ENCODE peak calls at places on chromosomes 11 and 22, in seven cellular contexts. I is stimulated activated CD4-positive, alpha-beta T cell treated with anti-CD3 and anti-CD28 coated beads, Interleukin-15, amount 100 ng/mL, for 1 hour; L is germinal center; Z is fibroblast of mammary gland; G is choroid plexus epithelial cell; S is NCI-H187; P is HS-27A. X is an unnamed sample.

GRCh38 chr11:131192628-131193027 is 177.8 kb upstream of the NTM start:
- DNase-seq in I (no peak), L (no peak), Z (no peak), G (no peak), S (no peak), P (no peak), X (no peak)

GRCh38 chr11:120055646-120056045 is 82.3 kb downstream of the TRIM29 start:
- DNase-seq in I (no peak), L (no peak), Z (no peak), G (peak), S (no peak), P (no peak), X (no peak)

GRCh38 chr11:75174781-75175370 is 24.0 kb downstream of the SLCO2B1 start:
- DNase-seq in I (no peak), L (no peak), Z (peak), G (peak), S (no peak), P (no peak), X (peak)

GRCh38 chr22:29689872-29690213 is 30.0 kb upstream of the CABP7 start:
- DNase-seq in I (peak), L (peak), Z (peak), G (peak), S (no peak), P (no peak), X (peak)

GRCh38 chr22:19287889-19288288 is 3.6 kb downstream of the CLTCL1 start:
- DNase-seq in I (no peak), L (no peak), Z (peak), G (peak), S (no peak), P (no peak), X (peak)

GRCh38 chr11:30244255-30244654 is 13.4 kb downstream of the FSHB start:
- DNase-seq in I (no peak), L (no peak), Z (peak), G (peak), S (no peak), P (peak), X (peak)

GRCh38 chr11:40746282-40746681 is 713.2 kb downstream of the LRRC4C start:
- DNase-seq in I (no peak), L (no peak), Z (no peak), G (no peak), S (no peak), P (no peak), X (no peak)

GRCh38 chr11:92642146-92642919 is 327.1 kb upstream of the MTNR1B start:
- DNase-seq in I (no peak), L (no peak), Z (no peak), G (no peak), S (no peak), P (no peak), X (no peak)

GRCh38 chr11:73040046-73040445 is 102.1 kb downstream of the FCHSD2 start:
- DNase-seq in I (no peak), L (no peak), Z (no peak), G (no peak), S (no peak), P (no peak), X (no peak)

GRCh38 chr22:20948450-20948849 is 18.6 kb upstream of the AIFM3 start:
- DNase-seq in I (no peak), L (no peak), Z (no peak), G (no peak), S (no peak), P (no peak), X (no peak)

GRCh38 chr11:6568191-6568918 is 35.1 kb downstream of the RRP8 start:
- DNase-seq in I (no peak), L (no peak), Z (peak), G (peak), S (no peak), P (no peak), X (peak)

GRCh38 chr11:2944953-2945756 is 15.9 kb upstream of the PHLDA2 start:
- DNase-seq in I (no peak), L (no peak), Z (peak), G (peak), S (no peak), P (no peak), X (peak)

GRCh38 chr22:47343611-47344010 is 581.2 kb downstream of the TBC1D22A start:
- DNase-seq in I (no peak), L (no peak), Z (no peak), G (no peak), S (no peak), P (no peak), X (no peak)

GRCh38 chr11:48154162-48154561 is 62.4 kb upstream of the OR4B1 start:
- DNase-seq in I (no peak), L (no peak), Z (peak), G (peak), S (no peak), P (no peak), X (peak)

GRCh38 chr22:46738961-46739870 is 1.2 kb upstream of the CERK start:
- DNase-seq in I (no peak), L (peak), Z (peak), G (peak), S (no peak), P (no peak), X (peak)

GRCh38 chr11:44607324-44607962 is 42.0 kb downstream of the CD82 start:
- DNase-seq in I (no peak), L (no peak), Z (peak), G (no peak), S (no peak), P (peak), X (peak)

GRCh38 chr22:18156878-18157713 is 7.1 kb downstream of the USP18 start:
- DNase-seq in I (peak), L (peak), Z (peak), G (peak), S (no peak), P (peak), X (peak)

GRCh38 chr11:84580338-84580737 is 1046.8 kb downstream of the DLG2 start:
- DNase-seq in I (no peak), L (no peak), Z (no peak), G (no peak), S (no peak), P (no peak), X (no peak)

GRCh38 chr11:19089421-19089820 is 27.5 kb upstream of the ZDHHC13 start:
- DNase-seq in I (no peak), L (no peak), Z (no peak), G (no peak), S (no peak), P (no peak), X (no peak)

GRCh38 chr11:7749456-7749855 is 43.2 kb upstream of the OVCH2 start:
- DNase-seq in I (no peak), L (no peak), Z (peak), G (peak), S (no peak), P (no peak), X (no peak)

GRCh38 chr11:114319716-114320328 is 23.6 kb downstream of the NNMT start:
- DNase-seq in I (no peak), L (no peak), Z (peak), G (no peak), S (no peak), P (no peak), X (no peak)

GRCh38 chr22:43592470-43592869 is 180.7 kb downstream of the MPPED1 start:
- DNase-seq in I (no peak), L (no peak), Z (no peak), G (no peak), S (no peak), P (no peak), X (no peak)

GRCh38 chr11:47355283-47356128 is 3.0 kb upstream of the MYBPC3 start:
- DNase-seq in I (no peak), L (no peak), Z (peak), G (peak), S (peak), P (peak), X (peak)

GRCh38 chr11:20112291-20113146 is 47.8 kb downstream of the DBX1 start:
- DNase-seq in I (no peak), L (no peak), Z (peak), G (peak), S (no peak), P (peak), X (peak)

GRCh38 chr11:79045018-79045787 is 395.6 kb downstream of the TENM4 start:
- DNase-seq in I (no peak), L (no peak), Z (no peak), G (no peak), S (no peak), P (no peak), X (no peak)

GRCh38 chr11:46991391-46991790 is 54.8 kb downstream of the CSTPP1 start:
- DNase-seq in I (no peak), L (no peak), Z (no peak), G (no peak), S (no peak), P (no peak), X (no peak)

GRCh38 chr22:48920776-48921241 is 906.9 kb downstream of the BRD1 start:
- DNase-seq in I (no peak), L (no peak), Z (no peak), G (no peak), S (no peak), P (no peak), X (no peak)

GRCh38 chr22:44702479-44703219 is 645 bp downstream of the PRR5 start:
- DNase-seq in I (peak), L (no peak), Z (no peak), G (peak), S (no peak), P (no peak), X (peak)

GRCh38 chr11:111441443-111441842 is 62.4 kb upstream of the POU2AF1 start:
- DNase-seq in I (no peak), L (no peak), Z (peak), G (peak), S (no peak), P (no peak), X (peak)

GRCh38 chr11:65793144-65793581 is 6.3 kb downstream of the OVOL1 start:
- DNase-seq in I (no peak), L (no peak), Z (no peak), G (no peak), S (no peak), P (no peak), X (no peak)

X was measured in fibroblast of villous mesenchyme.